ENCODE peak calls at places on chromosomes 3 and 15, in four cellular contexts. I is GM23248, G is heart left ventricle, K is Panc1. P is an unnamed sample.
A peak's percentile ranks its signal among the peaks of the same experiment; 100 is the strongest.

GRCh38 chr3:169591159-169591951 is 72.2 kb downstream of the MECOM start:
- DNase-seq in I (no peak), G (no peak), K (no peak), P (no peak)

GRCh38 chr3:162719684-162720341 is 1223.2 kb downstream of the OTOL1 start:
- DNase-seq in I (peak; percentile 97), G (no peak), K (peak; percentile 68), P (peak; percentile 86)

GRCh38 chr15:81152339-81152738 is 18.3 kb downstream of the CFAP161 start:
- DNase-seq in I (no peak), G (no peak), K (no peak), P (no peak)

GRCh38 chr3:159732172-159733111 is 256.2 kb upstream of the IL12A start:
- DNase-seq in I (peak; percentile 68), G (peak; percentile 28), K (no peak), P (no peak)

GRCh38 chr15:69367231-69367630 is 46.9 kb upstream of the KIF23 start:
- DNase-seq in I (no peak), G (no peak), K (no peak), P (no peak)

GRCh38 chr15:38562278-38562677 is 2.3 kb downstream of the RASGRP1 start:
- DNase-seq in I (no peak), G (no peak), K (no peak), P (no peak)

GRCh38 chr3:129490273-129490675 is 38.2 kb upstream of the RHO start:
- DNase-seq in I (peak; percentile 98), G (peak; percentile 88), K (peak; percentile 82), P (peak; percentile 91)

GRCh38 chr3:23439080-23439479 is 236.0 kb downstream of the UBE2E2 start:
- DNase-seq in I (no peak), G (no peak), K (no peak), P (no peak)

DNA sequence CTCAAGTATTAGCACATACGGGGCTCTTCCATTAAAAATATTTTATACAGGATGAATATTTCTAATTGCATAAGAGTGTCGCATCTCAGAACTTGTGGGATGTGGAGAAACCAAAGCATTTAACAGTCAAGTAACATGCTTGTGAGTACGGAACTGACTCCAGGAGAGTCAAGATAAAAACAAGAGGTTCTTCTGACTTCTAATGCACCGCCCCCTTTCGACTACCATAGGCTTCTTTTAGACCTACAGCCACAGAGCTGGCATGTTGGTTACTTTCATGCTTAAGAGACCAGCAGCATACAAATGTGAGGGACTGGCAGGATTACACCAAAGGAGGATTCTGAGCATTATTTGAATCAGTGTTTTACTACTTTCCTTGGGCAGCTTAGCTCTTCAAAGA is 14.2 kb downstream of the ETV5 start:
- DNase-seq in I (no peak), G (no peak), K (no peak), P (no peak)
- H3K36me3 ChIP-seq in I (peaks cover 5% of the 10 kb centered on the region), G (no peaks in the 10 kb centered on the region), K (peaks cover 2% of the 10 kb centered on the region), P (no peaks in the 10 kb centered on the region)

GRCh38 chr3:45090855-45091254 is 55.3 kb downstream of the CDCP1 start:
- DNase-seq in I (no peak), G (no peak), K (no peak), P (no peak)
- H3K36me3 ChIP-seq in I (no peaks in the 10 kb centered on the region), G (no peaks in the 10 kb centered on the region), K (no peaks in the 10 kb centered on the region), P (peaks cover 13% of the 10 kb centered on the region)

GRCh38 chr3:963255-963654 is 129.6 kb upstream of the CNTN6 start:
- DNase-seq in I (no peak), G (no peak), K (no peak), P (no peak)

GRCh38 chr3:963755-964154 is 129.1 kb upstream of the CNTN6 start:
- DNase-seq in I (no peak), G (no peak), K (no peak), P (no peak)
- H3K36me3 ChIP-seq in I (no peaks in the 10 kb centered on the region), G (no peaks in the 10 kb centered on the region), K (no peaks in the 10 kb centered on the region), P (no peaks in the 10 kb centered on the region)

GRCh38 chr3:52479037-52479875 is 15.9 kb upstream of the STAB1 start:
- DNase-seq in I (no peak), G (no peak), K (no peak), P (no peak)

GRCh38 chr3:52480768-52481715 is 14.1 kb upstream of the STAB1 start:
- DNase-seq in I (no peak), G (no peak), K (no peak), P (no peak)

GRCh38 chr3:52473031-52473430 is 17.6 kb downstream of the NISCH start:
- DNase-seq in I (no peak), G (peak; percentile 26), K (no peak), P (no peak)

GRCh38 chr3:52479876-52480575 is 15.1 kb upstream of the STAB1 start:
- DNase-seq in I (no peak), G (no peak), K (no peak), P (no peak)

GRCh38 chr3:52477076-52477895 is 17.9 kb upstream of the STAB1 start:
- DNase-seq in I (no peak), G (no peak), K (no peak), P (no peak)
- H3K36me3 ChIP-seq in I (peaks cover 62% of the 10 kb centered on the region), G (peaks cover 95% of the 10 kb centered on the region), K (peaks cover 3% of the 10 kb centered on the region), P (peaks cover 20% of the 10 kb centered on the region)

P was measured in kidney epithelial cell.